ENCODE peak calls at places on chromosomes 11 and 22, in five cellular contexts. J, L, G, X and W are unnamed samples.

GRCh38 chr11:120548682-120549209 is 37.2 kb downstream of the GRIK4 start:
- DNase-seq in X (no peak), L (no peak), G (peak; percentile 39), J (no peak), W (no peak)

GRCh38 chr11:131136476-131136875 is 220.2 kb upstream of the SNX19 start:
- DNase-seq in G (no peak), L (no peak), X (no peak), J (peak; percentile 7), W (no peak)

GRCh38 chr11:12066056-12066798 is 44.2 kb upstream of the MICAL2 start:
- DNase-seq in L (no peak), G (peak; percentile 99), X (no peak), J (peak; percentile 93), W (no peak)

GRCh38 chr11:67492801-67493547 is 10.1 kb downstream of the AIP start:
- DNase-seq in J (no peak), G (no peak), X (no peak), L (no peak), W (no peak)

GRCh38 chr11:112644410-112645131 is 316.6 kb upstream of the NCAM1 start:
- DNase-seq in X (no peak), J (no peak), G (no peak), L (no peak), W (no peak)

GRCh38 chr22:20881869-20882815 is 23.3 kb downstream of the SNAP29 start:
- DNase-seq in G (no peak), X (no peak), J (no peak), L (no peak), W (no peak)

GRCh38 chr22:29143848-29144785 is 61.6 kb upstream of the EMID1 start:
- DNase-seq in L (no peak), J (no peak), X (no peak), G (no peak), W (peak; percentile 4)

GRCh38 chr11:56885182-56885581 is 103.5 kb upstream of the OR5AK2 start:
- DNase-seq in J (no peak), L (no peak), X (no peak), G (no peak), W (no peak)

GRCh38 chr11:125239585-125240331 is 75.2 kb downstream of the PKNOX2 start:
- DNase-seq in L (no peak), J (no peak), X (no peak), G (no peak), W (no peak)

GRCh38 chr11:112784323-112785073 is 176.7 kb upstream of the NCAM1 start:
- DNase-seq in G (no peak), J (peak; percentile 8), X (no peak), L (no peak), W (peak; percentile 70)

GRCh38 chr11:64007160-64007628 is 21.0 kb downstream of the OTUB1 start:
- DNase-seq in J (no peak), L (no peak), G (no peak), X (no peak), W (peak; percentile 36)

GRCh38 chr22:19875531-19876313 is 21.0 kb upstream of the GNB1L start:
- DNase-seq in X (no peak), J (no peak), G (no peak), L (no peak), W (peak; percentile 35)

GRCh38 chr11:93842461-93842860 is 8.0 kb downstream of the VSTM5 start:
- DNase-seq in G (peak; percentile 73), J (peak; percentile 71), X (no peak), L (no peak), W (no peak)

GRCh38 chr11:33116535-33116934 is 44.7 kb downstream of the CSTF3 start:
- DNase-seq in G (no peak), X (no peak), L (no peak), J (peak; percentile 15), W (no peak)

GRCh38 chr11:23103403-23103802 is 243.1 kb upstream of the CCDC179 start:
- DNase-seq in G (no peak), L (no peak), X (no peak), J (peak; percentile 47), W (no peak)

GRCh38 chr22:20567993-20568417 is 60.6 kb downstream of the MED15 start:
- DNase-seq in J (peak; percentile 56), L (no peak), G (no peak), X (no peak), W (no peak)

GRCh38 chr22:43860126-43860525 is 2.2 kb downstream of the SULT4A1 start:
- DNase-seq in J (no peak), X (no peak), G (no peak), L (no peak), W (no peak)

GRCh38 chr22:23256138-23256932 is 76.0 kb downstream of the BCR start:
- DNase-seq in J (no peak), L (no peak), X (no peak), G (no peak), W (no peak)

GRCh38 chr22:20956258-20957117 is 10.6 kb upstream of the AIFM3 start:
- DNase-seq in J (peak; percentile 41), L (no peak), G (peak; percentile 14), X (no peak), W (no peak)

GRCh38 chr22:22394589-22394988 is 114.0 kb downstream of the ZNF280B start:
- DNase-seq in L (no peak), J (no peak), G (no peak), X (no peak), W (no peak)

GRCh38 chr11:47124675-47125074 is 52.0 kb downstream of the ARFGAP2 start:
- DNase-seq in G (no peak), X (no peak), L (no peak), J (no peak), W (no peak)

GRCh38 chr22:38065539-38065938 is 8.3 kb downstream of the PICK1 start:
- DNase-seq in X (no peak), L (no peak), G (no peak), J (no peak), W (no peak)

GRCh38 chr11:46234261-46234660 is 43.2 kb upstream of the CREB3L1 start:
- DNase-seq in G (no peak), L (no peak), X (no peak), J (no peak), W (no peak)

GRCh38 chr22:27397036-27397947 is 404.3 kb downstream of the MN1 start:
- DNase-seq in X (no peak), G (no peak), J (no peak), L (no peak), W (no peak)

GRCh38 chr22:19866665-19867009 is 12.0 kb upstream of the GNB1L start:
- DNase-seq in L (no peak), X (no peak), J (no peak), G (no peak), W (no peak)

GRCh38 chr11:119361056-119361787 is 14.7 kb upstream of the MFRP start:
- DNase-seq in L (no peak), G (peak; percentile 82), X (peak; percentile 30), J (peak; percentile 89), W (peak; percentile 81)

GRCh38 chr22:36900880-36901279 is 12.5 kb upstream of the CSF2RB start:
- DNase-seq in J (no peak), X (no peak), L (no peak), G (no peak), W (no peak)

GRCh38 chr11:110093407-110094297 is 460 bp downstream of the ZC3H12C start:
- DNase-seq in X (peak; percentile 49), J (peak; percentile 68), G (peak; percentile 12), L (no peak), W (peak; percentile 61)

GRCh38 chr22:32836286-32836859 is 34.9 kb downstream of the TIMP3 start:
- DNase-seq in X (no peak), L (no peak), G (no peak), J (peak; percentile 17), W (no peak)

GRCh38 chr22:32842486-32842885 is 41.0 kb downstream of the TIMP3 start:
- DNase-seq in G (no peak), J (peak; percentile 8), X (no peak), L (no peak), W (no peak)

GRCh38 chr22:26322179-26322905 is 106.7 kb upstream of the ASPHD2 start:
- DNase-seq in G (peak; percentile 68), L (no peak), X (no peak), J (peak; percentile 46), W (no peak)

GRCh38 chr11:10926801-10927200 is 68.9 kb upstream of the ZBED5 start:
- DNase-seq in J (no peak), G (peak; percentile 45), X (no peak), L (no peak), W (no peak)